ENCODE peak calls at places on chromosomes 4 and X, in four cellular contexts. I, O, V and Y are unnamed samples. For H3K4me1, the result is how much of the 10 kb centered on the place peaks cover.

GRCh38 chr4:149441338-149441737 is 374.3 kb downstream of the IQCM start:
- DNase-seq in I (no peak), V (no peak), O (no peak), Y (no peak)

GRCh38 chrX:55908685-55909212 is 191.2 kb downstream of the RRAGB start:
- DNase-seq in O (peak), I (no peak), V (no peak), Y (no peak)

GRCh38 chrX:71532078-71532752 is 689 bp upstream of the OGT start:
- DNase-seq in O (peak), V (no peak), I (no peak), Y (no peak)

GRCh38 chrX:45068555-45068954 is 132.1 kb downstream of the DIPK2B start:
- DNase-seq in V (no peak), I (no peak), O (peak), Y (no peak)

GRCh38 chr4:142293536-142293935 is 552.6 kb downstream of the INPP4B start:
- DNase-seq in I (no peak), O (no peak), V (no peak), Y (no peak)

GRCh38 chrX:141467442-141467841 is 117.1 kb downstream of the SPANXA1 start:
- DNase-seq in I (no peak), V (no peak), O (no peak), Y (no peak)

GRCh38 chr4:24137596-24137962 is 247.7 kb upstream of the PPARGC1A start:
- DNase-seq in O (no peak), V (no peak), I (no peak), Y (no peak)

GRCh38 chr4:40563401-40563800 is 66.3 kb downstream of the RBM47 start:
- DNase-seq in I (no peak), V (no peak), O (no peak), Y (no peak)

GRCh38 chr4:104906274-104906673 is 240.4 kb upstream of the TET2 start:
- DNase-seq in V (no peak), I (no peak), O (no peak), Y (no peak)

GRCh38 chrX:132592880-132593279 is 104.0 kb upstream of the MBNL3 start:
- DNase-seq in O (peak), I (no peak), V (no peak), Y (no peak)

GRCh38 chr4:15197005-15197404 is 194.7 kb downstream of the CPEB2 start:
- DNase-seq in O (no peak), I (no peak), V (no peak), Y (no peak)

GRCh38 chrX:150983526-150984163 is 510 bp downstream of the HMGB3 start:
- DNase-seq in I (peak), V (no peak), O (no peak), Y (no peak)

GRCh38 chr4:150305995-150306394 is 227.8 kb downstream of the DCLK2 start:
- DNase-seq in I (no peak), V (no peak), O (no peak), Y (no peak)

GRCh38 chr4:35151816-35152572 is 1092.3 kb downstream of the ARAP2 start:
- DNase-seq in O (no peak), I (no peak), V (no peak), Y (no peak)

GRCh38 chr4:150242820-150243458 is 164.7 kb downstream of the DCLK2 start:
- DNase-seq in O (no peak), V (no peak), I (no peak), Y (no peak)

GRCh38 chr4:53489279-53489889 is 101.9 kb downstream of the LNX1 start:
- DNase-seq in V (no peak), I (no peak), O (no peak), Y (no peak)

GRCh38 chrX:40402771-40403533 is 177.8 kb upstream of the ATP6AP2 start:
- DNase-seq in V (no peak), O (no peak), I (no peak), Y (no peak)

GRCh38 chrX:154437971-154438893 is 1.3 kb downstream of the GDI1 start:
- DNase-seq in O (no peak), V (no peak), I (no peak), Y (no peak)

GRCh38 chrX:68658530-68658929 is 11.1 kb downstream of the STARD8 start:
- DNase-seq in I (no peak), V (no peak), O (no peak), Y (no peak)

GRCh38 chr4:147734496-147734895 is 2.6 kb downstream of the ARHGAP10 start:
- DNase-seq in I (no peak), V (no peak), O (no peak), Y (no peak)
- H3K4me1 ChIP-seq in I (under half), V (under half), O (under half), Y (under half)

GRCh38 chr4:20698382-20698781 is 1.9 kb upstream of the PACRGL start:
- DNase-seq in O (no peak), V (no peak), I (no peak), Y (no peak)
- H3K4me1 ChIP-seq in O (under half), V (under half), I (under half), Y (under half)

DNA sequence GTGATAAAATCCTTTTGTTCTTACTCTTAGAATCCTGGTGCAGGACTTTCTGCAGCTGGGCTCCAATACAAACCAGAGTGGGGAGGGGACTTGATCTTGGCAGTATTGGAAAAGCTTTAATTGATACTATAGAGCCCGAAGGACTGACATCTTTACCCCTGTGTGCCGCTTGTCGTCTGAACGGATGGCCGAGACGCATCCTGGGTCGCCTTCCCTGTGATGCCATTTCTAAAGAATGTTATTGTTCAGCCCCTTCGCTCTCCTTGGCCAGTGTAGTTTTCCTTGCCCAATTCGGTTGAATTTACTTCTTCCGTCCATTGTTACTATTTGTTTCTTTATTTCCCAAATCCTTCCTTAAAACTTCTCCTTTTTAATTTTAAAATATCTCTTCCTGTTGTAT is 80.9 kb downstream of the CLDN34 start:
- DNase-seq in I (no peak), V (no peak), O (no peak), Y (no peak)
- H3K4me1 ChIP-seq in I (under half), V (under half), O (under half), Y (under half)

GRCh38 chr4:168817418-168817817 is 192.6 kb downstream of the CBR4 start:
- DNase-seq in O (no peak), I (no peak), V (no peak), Y (no peak)
- H3K4me1 ChIP-seq in O (under half), I (under half), V (under half), Y (under half)

DNA sequence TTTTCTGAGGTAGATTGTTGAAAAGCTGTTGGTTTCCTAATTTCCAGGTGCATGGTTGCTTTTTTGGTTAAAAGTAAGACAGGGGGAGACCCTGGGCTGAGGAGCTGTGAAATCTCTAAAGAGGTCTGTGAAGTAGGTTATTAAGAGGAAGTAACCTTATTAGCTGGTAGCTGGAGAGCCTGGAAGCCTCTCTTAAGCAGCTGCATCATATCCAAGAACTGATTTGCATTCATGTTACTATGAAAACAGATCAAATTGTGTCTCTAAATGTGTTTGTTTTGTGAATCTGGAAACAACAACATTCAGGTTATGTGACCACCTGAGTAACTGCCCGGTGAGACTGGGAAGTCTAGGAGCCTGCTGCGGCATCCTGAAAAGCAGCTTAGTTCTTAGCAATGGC is 54.1 kb downstream of the ARHGAP10 start:
- DNase-seq in V (no peak), I (no peak), O (no peak), Y (no peak)
- H3K4me1 ChIP-seq in V (under half), I (under half), O (under half), Y (under half)

GRCh38 chrX:20228245-20228644 is 38.5 kb downstream of the RPS6KA3 start:
- DNase-seq in O (no peak), I (no peak), V (no peak), Y (no peak)

GRCh38 chrX:20230406-20230805 is 36.3 kb downstream of the RPS6KA3 start:
- DNase-seq in V (no peak), O (no peak), I (no peak), Y (no peak)

GRCh38 chrX:20225488-20225833 is 41.2 kb downstream of the RPS6KA3 start:
- DNase-seq in V (no peak), O (no peak), I (no peak), Y (no peak)

GRCh38 chrX:20231598-20231997 is 35.1 kb downstream of the RPS6KA3 start:
- DNase-seq in O (no peak), I (no peak), V (no peak), Y (no peak)

GRCh38 chrX:20229155-20229554 is 37.6 kb downstream of the RPS6KA3 start:
- DNase-seq in I (no peak), O (no peak), V (no peak), Y (no peak)
- H3K4me1 ChIP-seq in I (under half), O (under half), V (under half), Y (under half)

DNA sequence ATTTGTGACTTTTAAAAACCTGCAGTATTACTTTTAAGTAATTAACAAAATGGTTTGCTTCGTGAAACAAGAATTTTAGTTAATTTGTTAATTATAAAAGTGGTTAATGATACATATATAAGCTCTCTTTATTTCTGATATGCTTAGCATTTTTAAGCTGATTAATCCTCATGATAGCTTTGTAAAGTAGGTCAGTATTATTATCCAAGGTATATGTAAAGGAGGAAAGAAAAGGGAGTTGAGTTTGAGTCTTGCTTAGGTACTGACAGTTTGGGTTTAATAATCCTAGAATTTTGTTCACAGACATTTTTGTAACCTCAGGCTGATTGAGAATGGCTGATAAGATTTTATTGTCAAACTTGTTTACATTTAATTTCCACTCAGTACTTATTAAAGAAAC is 21.8 kb downstream of the HERC3 start:
- DNase-seq in I (no peak), O (no peak), V (no peak), Y (no peak)
- H3K4me1 ChIP-seq in I (half or more), O (half or more), V (under half), Y (under half)

GRCh38 chrX:37783284-37783683 is 3.4 kb downstream of the CYBB start:
- DNase-seq in O (no peak), I (peak), V (no peak), Y (no peak)
- H3K4me1 ChIP-seq in O (under half), I (under half), V (under half), Y (under half)

GRCh38 chr4:2792396-2792710 is 532 bp upstream of the SH3BP2 start:
- DNase-seq in I (no peak), V (no peak), O (no peak), Y (peak)
- H3K4me1 ChIP-seq in I (half or more), V (half or more), O (under half), Y (under half)

GRCh38 chr4:76703676-76704075 is 194.3 kb downstream of the SOWAHB start:
- DNase-seq in V (no peak), O (no peak), I (no peak), Y (no peak)

GRCh38 chr4:76704133-76704881 is 193.6 kb downstream of the SOWAHB start:
- DNase-seq in I (no peak), V (peak), O (no peak), Y (no peak)

GRCh38 chr4:76706581-76706980 is 191.4 kb downstream of the SOWAHB start:
- DNase-seq in I (no peak), V (no peak), O (no peak), Y (no peak)

GRCh38 chr4:76703123-76703490 is 194.8 kb downstream of the SOWAHB start:
- DNase-seq in I (no peak), V (no peak), O (no peak), Y (no peak)

DNA sequence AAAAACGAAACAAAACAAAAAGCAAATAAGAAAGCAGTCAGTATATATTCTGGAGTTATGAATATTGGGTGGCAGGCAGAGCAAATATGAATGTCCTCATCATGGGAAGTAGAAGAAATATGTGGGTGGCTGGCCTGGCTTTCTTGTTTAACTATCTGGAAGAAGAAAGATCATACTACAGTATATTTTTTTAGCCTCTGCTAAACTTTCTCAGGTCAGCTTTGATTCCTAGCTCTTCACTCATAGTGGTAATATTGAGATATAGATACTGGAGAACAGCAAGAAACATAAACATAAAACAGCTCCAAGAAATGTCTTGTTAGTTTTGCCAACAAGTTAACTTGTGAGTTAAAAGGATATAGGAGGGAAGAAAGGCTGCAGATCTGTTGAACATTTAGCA is 192.4 kb downstream of the SOWAHB start:
- DNase-seq in V (no peak), O (no peak), I (no peak), Y (no peak)
- H3K4me1 ChIP-seq in V (half or more), O (under half), I (under half), Y (under half)